ENCODE peak calls at places on chromosomes 7 and 10, in six cellular contexts. O is stromal cell of bone marrow; G is stimulated activated CD4-positive, alpha-beta T cell treated with anti-CD3 and anti-CD28 coated beads, TNF-alpha, amount 100 ng/mL, for 24 hours; T is DMS 273 treated with DMSO at 0.1 percent for 48 hours; K is WERI-Rb-1; P is HCEC 1CT. Q is an unnamed sample.

GRCh38 chr10:133257489-133258065 is 19.1 kb downstream of the ADAM8 start:
- DNase-seq in O (no peak), G (no peak), T (no peak), K (peak), P (peak), Q (no peak)

GRCh38 chr10:68171539-68172080 is 60.3 kb downstream of the ATOH7 start:
- DNase-seq in O (no peak), G (no peak), T (no peak), K (no peak), P (no peak), Q (no peak)

GRCh38 chr10:60803433-60803832 is 25.2 kb downstream of the CDK1 start:
- DNase-seq in O (no peak), G (no peak), T (no peak), K (no peak), P (no peak), Q (no peak)

GRCh38 chr10:68543004-68543918 is 15.9 kb upstream of the SLC25A16 start:
- DNase-seq in O (no peak), G (no peak), T (no peak), K (no peak), P (peak), Q (no peak)

GRCh38 chr10:22611425-22612111 is 102.8 kb downstream of the PIP4K2A start:
- DNase-seq in O (no peak), G (peak), T (no peak), K (no peak), P (no peak), Q (no peak)

GRCh38 chr7:81645435-81645834 is 124.4 kb downstream of the HGF start:
- DNase-seq in O (no peak), G (no peak), T (no peak), K (no peak), P (no peak), Q (no peak)

GRCh38 chr7:82172017-82172416 is 271.6 kb downstream of the CACNA2D1 start:
- DNase-seq in O (no peak), G (no peak), T (no peak), K (no peak), P (no peak), Q (no peak)

GRCh38 chr7:12358694-12359093 is 45.0 kb downstream of the VWDE start:
- DNase-seq in O (peak), G (no peak), T (no peak), K (no peak), P (peak), Q (no peak)

GRCh38 chr7:150380463-150380862 is 1.3 kb downstream of the ZNF775 start:
- DNase-seq in O (no peak), G (no peak), T (no peak), K (no peak), P (no peak), Q (no peak)

GRCh38 chr7:47266799-47267198 is 315.1 kb downstream of the TNS3 start:
- DNase-seq in O (no peak), G (no peak), T (no peak), K (no peak), P (no peak), Q (no peak)

GRCh38 chr7:136326045-136326610 is 349.0 kb upstream of the MTPN start:
- DNase-seq in O (no peak), G (no peak), T (no peak), K (no peak), P (no peak), Q (no peak)

GRCh38 chr10:27153855-27154198 is 357 bp downstream of the YME1L1 start:
- DNase-seq in O (peak), G (no peak), T (no peak), K (peak), P (no peak), Q (no peak)

GRCh38 chr7:139523988-139524815 is 717 bp downstream of the CLEC2L start:
- DNase-seq in O (no peak), G (no peak), T (no peak), K (no peak), P (no peak), Q (no peak)

GRCh38 chr7:105364748-105365147 is 24.0 kb downstream of the SRPK2 start:
- DNase-seq in O (no peak), G (no peak), T (no peak), K (no peak), P (no peak), Q (no peak)

GRCh38 chr7:84042110-84042539 is 152.5 kb downstream of the SEMA3A start:
- DNase-seq in O (peak), G (no peak), T (no peak), K (no peak), P (peak), Q (peak)

GRCh38 chr10:72794260-72794659 is 99.3 kb upstream of the OIT3 start:
- DNase-seq in O (no peak), G (no peak), T (no peak), K (no peak), P (no peak), Q (no peak)

GRCh38 chr10:74738543-74738942 is 87.9 kb upstream of the KAT6B start:
- DNase-seq in O (no peak), G (no peak), T (no peak), K (no peak), P (no peak), Q (no peak)

GRCh38 chr10:44132361-44133289 is 252.3 kb downstream of the CXCL12 start:
- DNase-seq in O (peak), G (no peak), T (no peak), K (no peak), P (no peak), Q (no peak)

GRCh38 chr7:84216477-84216876 is 21.9 kb upstream of the SEMA3A start:
- DNase-seq in O (no peak), G (no peak), T (no peak), K (no peak), P (peak), Q (no peak)

GRCh38 chr7:7491044-7491443 is 44.6 kb downstream of the COL28A1 start:
- DNase-seq in O (no peak), G (no peak), T (no peak), K (no peak), P (peak), Q (no peak)

GRCh38 chr7:14293434-14293833 is 304.0 kb upstream of the ETV1 start:
- DNase-seq in O (no peak), G (no peak), T (no peak), K (no peak), P (no peak), Q (no peak)

GRCh38 chr10:112389147-112389822 is 15.4 kb downstream of the ACSL5 start:
- DNase-seq in O (no peak), G (peak), T (no peak), K (no peak), P (peak), Q (no peak)

GRCh38 chr7:35848728-35849127 is 47.9 kb downstream of the SEPTIN7 start:
- DNase-seq in O (no peak), G (no peak), T (no peak), K (no peak), P (no peak), Q (no peak)

GRCh38 chr10:5095687-5096086 is 1.5 kb downstream of the AKR1C3 start:
- DNase-seq in O (no peak), G (no peak), T (no peak), K (no peak), P (no peak), Q (no peak)

GRCh38 chr7:88184848-88185304 is 35.0 kb downstream of the SRI start:
- DNase-seq in O (peak), G (no peak), T (no peak), K (no peak), P (peak), Q (no peak)